ENCODE peak calls at places on chromosome 16, in ten cellular contexts. W is heart left ventricle; Z is AG09319; O is CD8-positive, alpha-beta memory T cell; L is T-helper 1 cell; P is naive thymus-derived CD8-positive, alpha-beta T cell; B is midbrain; U is HCT116; D is suprapubic skin; I is dermis microvascular lymphatic vessel endothelial cell. K is an unnamed sample.

GRCh38 chr16:83842755-83843507 is 35.2 kb downstream of the HSBP1 start:
- DNase-seq in B (no peak), W (no peak), L (no peak), U (no peak), P (no peak), I (no peak), D (peak; percentile 24), O (no peak), Z (no peak), K (no peak)

GRCh38 chr16:51553314-51553713 is 402.2 kb upstream of the SALL1 start:
- DNase-seq in U (no peak), D (no peak), P (no peak), O (no peak), I (no peak), W (no peak), L (no peak), Z (no peak), B (no peak), K (no peak)

GRCh38 chr16:85821441-85821901 is 22.0 kb downstream of the COX4I1 start:
- DNase-seq in O (peak; percentile 66), B (peak; percentile 72), D (peak; percentile 79), L (peak; percentile 59), I (peak; percentile 63), U (peak; percentile 76), P (peak; percentile 73), W (peak; percentile 78), Z (peak; percentile 35), K (peak; percentile 80)

GRCh38 chr16:62678796-62679195 is 642.6 kb upstream of the CDH8 start:
- DNase-seq in Z (no peak), L (no peak), O (no peak), W (no peak), D (no peak), P (no peak), B (no peak), I (no peak), U (no peak), K (no peak)

GRCh38 chr16:70432304-70432799 is 6.5 kb downstream of the ST3GAL2 start:
- DNase-seq in P (no peak), O (no peak), I (peak; percentile 12), B (no peak), Z (no peak), L (no peak), D (no peak), W (no peak), U (no peak), K (no peak)

GRCh38 chr16:64250866-64251265 is 871.0 kb downstream of the CDH11 start:
- DNase-seq in W (no peak), B (no peak), P (no peak), I (no peak), Z (no peak), U (no peak), D (no peak), L (no peak), O (no peak), K (no peak)

GRCh38 chr16:68377221-68377620 is 66.4 kb downstream of the PRMT7 start:
- DNase-seq in D (no peak), O (no peak), L (no peak), W (no peak), U (no peak), B (no peak), I (no peak), P (no peak), Z (no peak), K (no peak)

GRCh38 chr16:14489460-14489859 is 140.6 kb downstream of the PARN start:
- DNase-seq in W (peak; percentile 25), D (no peak), B (no peak), I (no peak), L (no peak), O (no peak), P (no peak), U (peak; percentile 37), Z (no peak), K (no peak)

GRCh38 chr16:69855587-69855986 is 93.5 kb downstream of the WWP2 start:
- DNase-seq in D (no peak), L (no peak), I (no peak), W (no peak), O (no peak), U (no peak), Z (no peak), B (no peak), P (no peak), K (no peak)

GRCh38 chr16:86231321-86231995 is 278.9 kb upstream of the FOXF1 start:
- DNase-seq in O (no peak), D (no peak), Z (no peak), I (peak; percentile 27), U (no peak), L (no peak), P (no peak), W (no peak), B (no peak), K (no peak)

GRCh38 chr16:4855371-4855770 is 8.1 kb downstream of the UBN1 start:
- DNase-seq in B (no peak), L (no peak), U (no peak), W (no peak), P (no peak), I (no peak), Z (no peak), O (no peak), D (no peak), K (no peak)

GRCh38 chr16:28846933-28847273 is 755 bp upstream of the TUFM start:
- DNase-seq in P (no peak), I (no peak), W (no peak), L (no peak), B (peak; percentile 54), U (no peak), O (no peak), D (no peak), Z (no peak), K (no peak)

GRCh38 chr16:30966033-30966619 is 8.6 kb downstream of the SETD1A start:
- DNase-seq in B (no peak), D (no peak), W (no peak), U (no peak), P (no peak), O (no peak), L (no peak), I (no peak), Z (no peak), K (no peak)

GRCh38 chr16:54928421-54929089 is 2.1 kb upstream of the IRX5 start:
- DNase-seq in U (no peak), Z (no peak), D (peak; percentile 90), W (peak; percentile 88), L (peak; percentile 71), I (peak; percentile 28), O (no peak), P (peak; percentile 28), B (peak; percentile 92), K (no peak)

GRCh38 chr16:65572156-65572555 is 450.3 kb upstream of the CDH11 start:
- DNase-seq in B (no peak), P (no peak), I (no peak), U (no peak), W (no peak), O (no peak), Z (peak; percentile 41), L (no peak), D (no peak), K (no peak)

GRCh38 chr16:87790278-87791023 is 24.7 kb upstream of the KLHDC4 start:
- DNase-seq in U (no peak), O (no peak), B (no peak), L (no peak), W (peak; percentile 58), D (no peak), Z (no peak), I (no peak), P (no peak), K (no peak)

GRCh38 chr16:11497329-11497805 is 89.4 kb downstream of the LITAF start:
- DNase-seq in B (peak; percentile 93), I (peak; percentile 5), Z (peak; percentile 20), D (peak; percentile 89), O (no peak), L (no peak), P (peak; percentile 19), W (peak; percentile 96), U (peak; percentile 85), K (no peak)

GRCh38 chr16:25217921-25218320 is 1.2 kb downstream of the AQP8 start:
- DNase-seq in O (no peak), B (no peak), U (no peak), I (no peak), Z (no peak), W (no peak), P (no peak), D (no peak), L (no peak), K (no peak)

GRCh38 chr16:87438611-87438985 is 46.5 kb downstream of the MAP1LC3B start:
- DNase-seq in D (no peak), Z (no peak), L (no peak), U (no peak), W (no peak), O (no peak), I (no peak), B (no peak), P (no peak), K (no peak)

GRCh38 chr16:26665166-26665939 is 401.4 kb upstream of the C16orf82 start:
- DNase-seq in U (no peak), L (peak; percentile 14), O (no peak), B (no peak), W (no peak), D (no peak), P (no peak), Z (no peak), I (no peak), K (no peak)

GRCh38 chr16:1871974-1872635 is at the start of gene MEIOB:
- DNase-seq in L (no peak), O (no peak), W (no peak), U (no peak), D (peak; percentile 76), I (no peak), B (no peak), Z (no peak), P (peak; percentile 42), K (no peak)

GRCh38 chr16:4676826-4677225 is 16.5 kb upstream of the NUDT16L1 start:
- DNase-seq in P (no peak), O (no peak), W (peak; percentile 84), Z (no peak), L (no peak), B (no peak), I (no peak), U (no peak), D (no peak), K (no peak)

GRCh38 chr16:87210949-87211348 is 106.2 kb downstream of the C16orf95 start:
- DNase-seq in Z (no peak), P (no peak), O (no peak), U (no peak), W (no peak), D (no peak), L (no peak), B (no peak), I (peak; percentile 41), K (no peak)

GRCh38 chr16:56343661-56344517 is 81.5 kb downstream of the AMFR start:
- DNase-seq in D (no peak), L (no peak), Z (no peak), B (no peak), I (no peak), U (no peak), W (no peak), P (no peak), O (no peak), K (no peak)

GRCh38 chr16:29744541-29745101 is 1.2 kb downstream of the C16orf54 start:
- DNase-seq in Z (no peak), L (no peak), P (no peak), W (no peak), D (no peak), O (no peak), U (no peak), I (no peak), B (no peak), K (no peak)

GRCh38 chr16:86165479-86165878 is 266.5 kb downstream of the IRF8 start:
- DNase-seq in P (no peak), Z (no peak), D (no peak), I (no peak), L (no peak), O (no peak), B (no peak), W (no peak), U (no peak), K (no peak)

GRCh38 chr16:66899945-66900688 is 18.6 kb downstream of the CDH16 start:
- DNase-seq in O (no peak), I (no peak), Z (peak; percentile 62), L (no peak), D (no peak), P (no peak), B (no peak), U (no peak), W (peak; percentile 89), K (no peak)

GRCh38 chr16:57190136-57190535 is 4.0 kb downstream of the RSPRY1 start:
- DNase-seq in O (no peak), P (no peak), W (no peak), Z (no peak), D (no peak), I (no peak), L (no peak), B (no peak), U (no peak), K (no peak)

K was measured in central memory CD8-positive, alpha-beta T cell.